ENCODE peak calls at places on chromosome 14, in six cellular contexts. Y is fibroblast of lung, O is PC-9, J is left ventricle myocardium inferior, T is NT2/D1, B is pancreas. W is an unnamed sample. For H3K9me3, the result is how much of the 10 kb centered on the place peaks cover.

GRCh38 chr14:70896981-70897380 is 10.3 kb upstream of the PCNX1 start:
- DNase-seq in B (no peak), T (no peak), O (no peak), J (no peak), Y (no peak), W (no peak)

GRCh38 chr14:64114166-64114565 is 180.0 kb downstream of the ESR2 start:
- DNase-seq in O (no peak), T (peak), B (peak), Y (no peak), J (no peak), W (no peak)

GRCh38 chr14:99055019-99055418 is 217.0 kb downstream of the BCL11B start:
- DNase-seq in O (no peak), B (no peak), J (no peak), T (no peak), Y (peak), W (no peak)

GRCh38 chr14:54475187-54475881 is 13.4 kb downstream of the GMFB start:
- DNase-seq in Y (peak), J (no peak), O (no peak), T (no peak), B (no peak), W (no peak)

GRCh38 chr14:79825046-79825521 is 386.2 kb downstream of the DIO2 start:
- DNase-seq in J (no peak), B (no peak), T (no peak), O (no peak), Y (peak), W (no peak)

GRCh38 chr14:84468153-84468552 is 1061.8 kb upstream of the FLRT2 start:
- DNase-seq in O (no peak), T (no peak), B (no peak), Y (peak), J (no peak), W (no peak)

GRCh38 chr14:71001742-71002141 is 94.5 kb downstream of the PCNX1 start:
- DNase-seq in B (no peak), O (no peak), Y (no peak), T (no peak), J (no peak), W (no peak)

GRCh38 chr14:61812347-61813100 is 50.3 kb downstream of the SNAPC1 start:
- DNase-seq in J (no peak), O (no peak), T (no peak), Y (peak), B (peak), W (no peak)

GRCh38 chr14:104864267-104865068 is 600 bp upstream of the CEP170B start:
- DNase-seq in O (peak), B (peak), J (peak), Y (no peak), T (no peak), W (peak)

GRCh38 chr14:33134975-33135374 is 196.3 kb downstream of the NPAS3 start:
- DNase-seq in T (no peak), O (no peak), B (no peak), Y (no peak), J (no peak), W (no peak)

GRCh38 chr14:85934123-85934885 is 404.4 kb downstream of the FLRT2 start:
- DNase-seq in O (no peak), T (no peak), B (no peak), Y (peak), J (no peak), W (peak)

GRCh38 chr14:89849931-89850330 is 104.6 kb downstream of the EFCAB11 start:
- DNase-seq in O (no peak), J (no peak), T (no peak), B (no peak), Y (peak), W (no peak)

GRCh38 chr14:55071870-55072640 is 20.6 kb downstream of the MAPK1IP1L start:
- DNase-seq in B (no peak), J (peak), T (no peak), O (no peak), Y (peak), W (no peak)

GRCh38 chr14:88016768-88017167 is 11.8 kb downstream of the GPR65 start:
- DNase-seq in T (no peak), O (no peak), Y (peak), B (no peak), J (no peak), W (no peak)

GRCh38 chr14:104285483-104285790 is 147.1 kb downstream of the KIF26A start:
- DNase-seq in J (no peak), B (peak), Y (no peak), O (no peak), T (no peak), W (no peak)

GRCh38 chr14:72948481-72949138 is 22.3 kb downstream of the DCAF4 start:
- DNase-seq in T (peak), B (peak), Y (peak), J (peak), O (peak), W (peak)

GRCh38 chr14:74257078-74257987 is 18.1 kb downstream of the VSX2 start:
- DNase-seq in T (no peak), Y (no peak), O (peak), B (peak), J (peak), W (peak)

GRCh38 chr14:83300454-83301064 is 1766.9 kb upstream of the SEL1L start:
- DNase-seq in T (no peak), J (no peak), O (no peak), Y (peak), B (no peak), W (no peak)

GRCh38 chr14:58430156-58430555 is 2.6 kb downstream of the KIAA0586 start:
- DNase-seq in O (no peak), B (no peak), T (no peak), J (no peak), Y (peak), W (no peak)

GRCh38 chr14:87615822-87616679 is 376.9 kb downstream of the GALC start:
- DNase-seq in O (peak), B (peak), T (peak), J (peak), Y (peak), W (no peak)

GRCh38 chr14:33805593-33805992 is 145.3 kb downstream of the EGLN3 start:
- DNase-seq in Y (no peak), B (no peak), O (no peak), T (no peak), J (no peak), W (no peak)

GRCh38 chr14:104093366-104094055 is 8.0 kb downstream of the ASPG start:
- DNase-seq in Y (no peak), J (no peak), B (no peak), T (no peak), O (no peak), W (no peak)

GRCh38 chr14:25007832-25008231 is 42.1 kb downstream of the STXBP6 start:
- DNase-seq in J (no peak), O (no peak), T (no peak), Y (no peak), B (peak), W (no peak)

GRCh38 chr14:59360923-59361794 is 104.0 kb downstream of the GPR135 start:
- DNase-seq in T (no peak), B (peak), O (peak), Y (peak), J (peak), W (no peak)

GRCh38 chr14:98941481-98941880 is 330.5 kb downstream of the BCL11B start:
- DNase-seq in T (no peak), J (no peak), B (no peak), Y (no peak), O (no peak), W (no peak)

GRCh38 chr14:20748439-20748838 is 2.8 kb downstream of the EDDM3A start:
- DNase-seq in O (no peak), J (no peak), T (no peak), Y (no peak), B (no peak), W (no peak)

GRCh38 chr14:88990856-88991255 is 166.4 kb downstream of the TTC8 start:
- DNase-seq in O (no peak), T (no peak), B (no peak), J (no peak), Y (no peak), W (no peak)

GRCh38 chr14:80930836-80931389 is 10.6 kb downstream of the CEP128 start:
- DNase-seq in O (no peak), J (no peak), Y (peak), T (no peak), B (no peak), W (no peak)

GRCh38 chr14:100530270-100531072 is 56.7 kb downstream of the BEGAIN start:
- DNase-seq in Y (no peak), J (peak), O (no peak), T (no peak), B (no peak), W (no peak)

GRCh38 chr14:69625299-69626131 is 14.1 kb downstream of the SUSD6 start:
- DNase-seq in B (no peak), O (no peak), J (peak), Y (peak), T (no peak), W (peak)

GRCh38 chr14:42130809-42131208 is 524.1 kb downstream of the LRFN5 start:
- DNase-seq in J (no peak), B (no peak), Y (no peak), T (no peak), O (no peak), W (no peak)

GRCh38 chr14:95316826-95317225 is 2.9 kb downstream of the CLMN start:
- DNase-seq in T (no peak), J (no peak), Y (no peak), B (no peak), O (no peak), W (no peak)

GRCh38 chr14:95519699-95520098 is 3.2 kb upstream of the SYNE3 start:
- DNase-seq in Y (peak), O (no peak), B (no peak), J (peak), T (no peak), W (no peak)

GRCh38 chr14:36975834-36976233 is 196.6 kb downstream of the SLC25A21 start:
- DNase-seq in Y (no peak), O (no peak), T (no peak), B (no peak), J (no peak), W (no peak)

GRCh38 chr14:69135133-69135532 is 17.8 kb downstream of the DCAF5 start:
- DNase-seq in T (no peak), O (no peak), Y (no peak), B (no peak), J (no peak), W (no peak)

GRCh38 chr14:97978336-97978735 is 1181.2 kb downstream of the VRK1 start:
- DNase-seq in T (peak), O (peak), Y (peak), J (peak), B (peak), W (peak)

GRCh38 chr14:61640158-61640833 is 55.0 kb upstream of the HIF1A start:
- DNase-seq in B (no peak), T (no peak), J (peak), Y (no peak), O (no peak), W (no peak)

GRCh38 chr14:60736494-60736893 is 1.9 kb downstream of the MNAT1 start:
- DNase-seq in B (no peak), O (peak), Y (peak), J (no peak), T (no peak), W (no peak)

GRCh38 chr14:77264466-77265186 is 6.4 kb downstream of the NGB start:
- DNase-seq in Y (no peak), T (no peak), J (no peak), B (peak), O (no peak), W (no peak)
- H3K9me3 ChIP-seq in Y (under half), T (under half), J (under half), B (under half), O (under half), W (under half)

DNA sequence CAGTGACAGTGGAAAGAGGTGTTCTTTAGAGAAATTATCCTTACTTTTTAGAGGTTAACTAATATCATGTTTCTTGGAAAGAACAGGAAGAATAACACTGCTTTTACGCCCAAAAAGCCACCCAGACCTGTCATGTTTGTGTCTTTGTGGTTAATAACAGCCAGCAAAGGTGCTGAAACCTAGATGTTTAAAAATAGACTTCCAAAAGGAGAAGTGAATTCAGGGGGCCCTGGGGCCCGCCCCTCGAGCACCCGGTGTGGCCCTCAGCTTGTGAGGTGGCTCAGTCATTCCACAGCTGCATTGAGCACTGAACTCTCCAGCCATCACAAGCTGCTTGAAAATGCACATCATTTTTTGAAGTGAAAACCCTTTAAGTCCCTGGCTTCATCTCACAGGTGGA is 20.8 kb upstream of the AMN start:
- DNase-seq in Y (no peak), T (no peak), O (no peak), B (no peak), J (no peak), W (no peak)
- H3K9me3 ChIP-seq in Y (under half), T (under half), O (under half), B (under half), J (under half), W (under half)

GRCh38 chr14:105952826-105953225 is 426.4 kb downstream of the TMEM121 start:
- DNase-seq in B (no peak), Y (no peak), J (no peak), O (no peak), T (no peak), W (no peak)
- H3K9me3 ChIP-seq in B (under half), Y (under half), J (under half), O (under half), T (under half), W (under half)

GRCh38 chr14:93707475-93707874 is 80.8 kb downstream of the PRIMA1 start:
- DNase-seq in O (no peak), Y (no peak), T (no peak), B (no peak), J (no peak), W (no peak)

GRCh38 chr14:93708800-93709199 is 79.5 kb downstream of the PRIMA1 start:
- DNase-seq in J (no peak), Y (no peak), O (no peak), B (no peak), T (no peak), W (no peak)

GRCh38 chr14:93708311-93708734 is 80.0 kb downstream of the PRIMA1 start:
- DNase-seq in B (no peak), O (no peak), T (no peak), Y (no peak), J (no peak), W (no peak)

GRCh38 chr14:93706360-93706955 is 81.8 kb downstream of the PRIMA1 start:
- DNase-seq in T (no peak), O (no peak), B (no peak), Y (no peak), J (no peak), W (no peak)

GRCh38 chr14:93709249-93709648 is 79.0 kb downstream of the PRIMA1 start:
- DNase-seq in T (no peak), J (no peak), O (no peak), B (no peak), Y (no peak), W (no peak)
- H3K9me3 ChIP-seq in T (under half), J (under half), O (under half), B (under half), Y (under half), W (under half)

GRCh38 chr14:91126761-91127160 is 12.9 kb downstream of the DGLUCY start:
- DNase-seq in J (no peak), T (no peak), B (no peak), O (no peak), Y (no peak), W (no peak)

GRCh38 chr14:91127924-91128323 is 14.1 kb downstream of the DGLUCY start:
- DNase-seq in B (no peak), Y (no peak), J (no peak), O (no peak), T (no peak), W (no peak)

GRCh38 chr14:91128699-91129098 is 14.8 kb downstream of the DGLUCY start:
- DNase-seq in T (no peak), O (no peak), B (no peak), J (no peak), Y (no peak), W (no peak)

GRCh38 chr14:91127411-91127810 is 13.5 kb downstream of the DGLUCY start:
- DNase-seq in O (peak), B (peak), T (no peak), J (peak), Y (no peak), W (no peak)

DNA sequence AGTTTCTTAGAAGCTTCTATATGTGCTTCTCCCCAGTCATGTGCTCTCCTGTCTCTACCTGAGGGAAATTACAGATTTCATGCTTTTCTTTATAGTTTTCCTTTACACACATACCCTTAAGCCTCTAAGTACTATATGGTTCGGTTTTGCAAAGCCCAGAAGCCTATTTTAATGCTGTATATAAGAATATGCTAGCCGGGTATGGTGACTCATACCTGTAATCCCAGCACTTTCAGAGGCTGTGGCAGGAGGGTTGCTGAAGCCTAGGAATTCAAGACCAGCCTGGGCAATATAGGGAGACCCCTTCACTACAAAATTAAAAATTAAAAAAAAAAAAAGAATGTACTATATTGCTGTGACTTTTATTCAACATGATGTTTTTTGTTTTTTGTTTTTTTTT is 15.4 kb downstream of the DGLUCY start:
- DNase-seq in O (no peak), B (no peak), Y (no peak), J (no peak), T (no peak), W (no peak)
- H3K9me3 ChIP-seq in O (under half), B (under half), Y (under half), J (under half), T (under half), W (under half)

DNA sequence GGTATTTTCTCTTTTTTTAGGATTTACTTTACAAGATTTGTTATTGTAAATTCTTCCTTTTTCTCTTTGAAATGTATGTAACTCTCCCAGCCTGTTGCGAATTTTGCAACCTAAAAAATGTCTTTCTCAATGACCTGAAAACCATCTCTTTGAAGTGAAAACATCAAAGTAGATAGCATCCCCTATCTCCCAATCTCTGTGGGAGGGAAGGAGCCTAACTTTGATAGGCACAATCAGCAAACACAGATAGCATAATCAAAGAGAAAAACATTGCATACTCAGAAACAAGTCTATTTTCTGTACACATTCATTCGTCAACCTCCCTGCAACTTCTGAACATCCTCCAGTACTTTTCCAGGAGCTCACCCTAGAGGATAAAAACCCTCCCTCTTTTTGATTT is 849.3 kb upstream of the LRFN5 start:
- DNase-seq in Y (no peak), O (no peak), J (no peak), T (no peak), B (no peak), W (no peak)
- H3K9me3 ChIP-seq in Y (under half), O (under half), J (under half), T (under half), B (under half), W (under half)

GRCh38 chr14:106501898-106502297 is 975.5 kb downstream of the TMEM121 start:
- DNase-seq in J (no peak), Y (no peak), O (no peak), B (no peak), T (no peak), W (no peak)
- H3K9me3 ChIP-seq in J (under half), Y (under half), O (under half), B (under half), T (under half), W (under half)

W was measured in T-helper 17 cell.